ENCODE peak calls at places on chromosome 16, in seven cellular contexts. G is dorsolateral prefrontal cortex, L is HuH-7.5, Q is NCI-H460, F is fibroblast of the conjunctiva, X is NCI-H146, U is AG10803. J is an unnamed sample.

GRCh38 chr16:29857133-29857760 is 5.8 kb downstream of the CDIPT start:
- DNase-seq in F (peak), G (no peak), U (peak), Q (no peak), X (no peak), L (no peak), J (no peak)

GRCh38 chr16:85402910-85403692 is 210.0 kb upstream of the GSE1 start:
- DNase-seq in X (peak), Q (no peak), F (no peak), U (peak), G (peak), L (no peak), J (no peak)

GRCh38 chr16:89096768-89097527 is 3.3 kb downstream of the ACSF3 start:
- DNase-seq in X (no peak), U (no peak), Q (no peak), G (no peak), F (no peak), L (no peak), J (no peak)

GRCh38 chr16:46789499-46790414 is 41.2 kb downstream of the C16orf87 start:
- DNase-seq in U (peak), Q (peak), X (no peak), L (peak), F (peak), G (peak), J (peak)

GRCh38 chr16:47016700-47017133 is 43.2 kb upstream of the DNAJA2 start:
- DNase-seq in F (no peak), L (no peak), X (no peak), G (no peak), Q (no peak), U (no peak), J (no peak)

GRCh38 chr16:25311950-25312349 is 54.3 kb upstream of the ZKSCAN2 start:
- DNase-seq in L (no peak), Q (no peak), X (no peak), U (no peak), F (no peak), G (no peak), J (no peak)

GRCh38 chr16:15858921-15859668 is 2.3 kb upstream of the MYH11 start:
- DNase-seq in X (no peak), F (no peak), Q (no peak), U (no peak), G (no peak), L (no peak), J (no peak)

GRCh38 chr16:23967775-23968571 is 132.2 kb downstream of the PRKCB start:
- DNase-seq in F (no peak), X (no peak), L (no peak), U (no peak), Q (no peak), G (no peak), J (no peak)

GRCh38 chr16:67246081-67246944 is 968 bp downstream of the FHOD1 start:
- DNase-seq in Q (peak), X (peak), L (peak), U (peak), G (peak), F (peak), J (peak)

GRCh38 chr16:64250866-64251265 is 871.0 kb downstream of the CDH11 start:
- DNase-seq in G (no peak), U (peak), Q (no peak), F (no peak), L (no peak), X (no peak), J (no peak)

GRCh38 chr16:7014756-7015155 is 317.9 kb upstream of the RBFOX1 start:
- DNase-seq in U (no peak), L (no peak), Q (no peak), G (no peak), F (no peak), X (no peak), J (no peak)

GRCh38 chr16:54080524-54081008 is 206.0 kb downstream of the IRX3 start:
- DNase-seq in U (peak), X (no peak), F (peak), G (no peak), Q (peak), L (no peak), J (no peak)

GRCh38 chr16:30488764-30489595 is 16.4 kb downstream of the ITGAL start:
- DNase-seq in L (peak), X (peak), F (no peak), Q (no peak), G (no peak), U (no peak), J (no peak)

GRCh38 chr16:29943846-29944669 is 17.8 kb upstream of the TMEM219 start:
- DNase-seq in L (peak), X (peak), Q (peak), F (peak), G (no peak), U (peak), J (no peak)

GRCh38 chr16:27779719-27780161 is 229.8 kb downstream of the KATNIP start:
- DNase-seq in G (peak), Q (peak), F (peak), L (peak), U (peak), X (no peak), J (no peak)

GRCh38 chr16:1167276-1168107 is 14.6 kb downstream of the CACNA1H start:
- DNase-seq in G (no peak), X (peak), L (no peak), F (no peak), Q (no peak), U (no peak), J (no peak)

GRCh38 chr16:79269211-79269863 is 331.2 kb downstream of the MAF start:
- DNase-seq in G (no peak), Q (no peak), F (no peak), U (no peak), L (no peak), X (no peak), J (no peak)

GRCh38 chr16:30893082-30893743 is 664 bp downstream of the BCL7C start:
- DNase-seq in Q (no peak), X (peak), G (no peak), L (no peak), U (no peak), F (no peak), J (no peak)

GRCh38 chr16:87678618-87679017 is 76.3 kb downstream of the JPH3 start:
- DNase-seq in G (no peak), F (no peak), X (no peak), L (no peak), U (peak), Q (no peak), J (no peak)

GRCh38 chr16:84055801-84056634 is 13.4 kb upstream of the SLC38A8 start:
- DNase-seq in X (no peak), L (no peak), Q (no peak), G (no peak), F (no peak), U (no peak), J (no peak)

GRCh38 chr16:54175169-54175551 is 111.4 kb downstream of the IRX3 start:
- DNase-seq in U (no peak), F (no peak), X (peak), Q (no peak), L (no peak), G (no peak), J (no peak)

GRCh38 chr16:54270711-54271110 is 15.9 kb downstream of the IRX3 start:
- DNase-seq in U (no peak), X (no peak), Q (no peak), G (no peak), L (no peak), F (no peak), J (no peak)

GRCh38 chr16:21163576-21163975 is 5.1 kb downstream of the LDAF1 start:
- DNase-seq in F (no peak), Q (no peak), G (no peak), U (no peak), X (no peak), L (no peak), J (no peak)

GRCh38 chr16:72400257-72401078 is 228.5 kb upstream of the PMFBP1 start:
- DNase-seq in U (peak), X (peak), L (peak), G (no peak), Q (peak), F (peak), J (peak)

GRCh38 chr16:50326835-50327465 is 41.8 kb downstream of the BRD7 start:
- DNase-seq in F (peak), U (peak), G (no peak), X (no peak), L (no peak), Q (peak), J (no peak)

GRCh38 chr16:87384162-87384999 is 805 bp upstream of the FBXO31 start:
- DNase-seq in G (peak), Q (no peak), L (peak), F (no peak), U (no peak), X (peak), J (no peak)

GRCh38 chr16:4240624-4241023 is 1.3 kb downstream of the SRL start:
- DNase-seq in Q (no peak), G (no peak), L (no peak), X (no peak), U (no peak), F (no peak), J (no peak)

GRCh38 chr16:79943738-79944137 is 343.2 kb upstream of the MAF start:
- DNase-seq in U (peak), F (no peak), X (no peak), L (no peak), Q (no peak), G (no peak), J (no peak)

GRCh38 chr16:35750701-35751104 is 2291.3 kb downstream of the TP53TG3F start:
- DNase-seq in X (no peak), U (no peak), Q (no peak), L (no peak), G (no peak), F (no peak), J (no peak)

GRCh38 chr16:11090947-11091785 is 146.8 kb downstream of the CLEC16A start:
- DNase-seq in U (no peak), Q (no peak), G (no peak), L (no peak), X (no peak), F (no peak), J (no peak)

GRCh38 chr16:71807905-71808592 is 585 bp downstream of the AP1G1 start:
- DNase-seq in F (no peak), G (no peak), X (no peak), Q (no peak), U (peak), L (no peak), J (no peak)

GRCh38 chr16:75379911-75380847 is 53.1 kb downstream of the CFDP1 start:
- DNase-seq in Q (no peak), L (no peak), X (no peak), F (no peak), G (no peak), U (no peak), J (no peak)

GRCh38 chr16:22677024-22677830 is 136.7 kb upstream of the HS3ST2 start:
- DNase-seq in U (no peak), X (no peak), L (no peak), Q (no peak), F (no peak), G (no peak), J (no peak)

GRCh38 chr16:2787406-2787805 is at the start of gene PRSS33:
- DNase-seq in L (no peak), X (no peak), U (no peak), Q (no peak), F (no peak), G (no peak), J (no peak)

GRCh38 chr16:4362476-4363250 is 9.0 kb upstream of the VASN start:
- DNase-seq in U (no peak), X (no peak), G (no peak), L (no peak), F (no peak), Q (no peak), J (no peak)

J was measured in C1 segment of cervical spinal cord.